ENCODE peak calls at places on chromosomes 7 and 10, in seven cellular contexts. One of them, this sample, is unnamed.

GRCh38 chr10:88114368-88114767 is 250.9 kb downstream of the PTEN start:
- DNase-seq in HepG2: peak
- DNase-seq in H1: no peak
- DNase-seq in HCT116: peak
- DNase-seq in GM12878: no peak
- DNase-seq in SK-N-SH: peak
- DNase-seq in K562: peak
- DNase-seq in this sample: peak

GRCh38 chr7:141884544-141885227 is 31.5 kb upstream of the OR9A4 start:
- DNase-seq in HepG2: no peak
- DNase-seq in H1: no peak
- DNase-seq in K562: no peak
- DNase-seq in SK-N-SH: no peak
- DNase-seq in GM12878: peak
- DNase-seq in HCT116: no peak
- DNase-seq in this sample: no peak

GRCh38 chr10:24556746-24557742 is 166.6 kb downstream of the ARHGAP21 start:
- DNase-seq in K562: peak
- DNase-seq in HepG2: peak
- DNase-seq in GM12878: no peak
- DNase-seq in HCT116: peak
- DNase-seq in SK-N-SH: peak
- DNase-seq in H1: no peak
- DNase-seq in this sample: no peak

GRCh38 chr7:67896721-67897120 is 900.1 kb downstream of the TYW1 start:
- DNase-seq in HCT116: no peak
- DNase-seq in SK-N-SH: no peak
- DNase-seq in K562: no peak
- DNase-seq in GM12878: no peak
- DNase-seq in H1: no peak
- DNase-seq in HepG2: no peak
- DNase-seq in this sample: no peak

GRCh38 chr10:119651514-119652327 is 541 bp downstream of the BAG3 start:
- DNase-seq in HepG2: no peak
- DNase-seq in SK-N-SH: no peak
- DNase-seq in GM12878: no peak
- DNase-seq in K562: peak
- DNase-seq in H1: peak
- DNase-seq in HCT116: no peak
- DNase-seq in this sample: no peak

GRCh38 chr10:8539056-8539455 is 484.6 kb downstream of the GATA3 start:
- DNase-seq in K562: no peak
- DNase-seq in H1: no peak
- DNase-seq in HepG2: no peak
- DNase-seq in GM12878: no peak
- DNase-seq in SK-N-SH: no peak
- DNase-seq in HCT116: no peak
- DNase-seq in this sample: no peak

GRCh38 chr7:14834888-14835287 is 67.7 kb downstream of the DGKB start:
- DNase-seq in HCT116: no peak
- DNase-seq in HepG2: no peak
- DNase-seq in H1: no peak
- DNase-seq in K562: no peak
- DNase-seq in GM12878: no peak
- DNase-seq in SK-N-SH: no peak
- DNase-seq in this sample: no peak

GRCh38 chr10:133061296-133062038 is 26.3 kb upstream of the ADGRA1 start:
- DNase-seq in HepG2: no peak
- DNase-seq in HCT116: no peak
- DNase-seq in SK-N-SH: no peak
- DNase-seq in K562: no peak
- DNase-seq in GM12878: no peak
- DNase-seq in H1: no peak
- DNase-seq in this sample: no peak

GRCh38 chr7:81507231-81507630 is 262.6 kb downstream of the HGF start:
- DNase-seq in GM12878: no peak
- DNase-seq in H1: no peak
- DNase-seq in HepG2: no peak
- DNase-seq in HCT116: no peak
- DNase-seq in K562: no peak
- DNase-seq in SK-N-SH: no peak
- DNase-seq in this sample: no peak

GRCh38 chr10:25393621-25394020 is 218.8 kb downstream of the GPR158 start:
- DNase-seq in H1: no peak
- DNase-seq in GM12878: no peak
- DNase-seq in HepG2: no peak
- DNase-seq in SK-N-SH: no peak
- DNase-seq in K562: no peak
- DNase-seq in HCT116: no peak
- DNase-seq in this sample: no peak

GRCh38 chr10:127243490-127244272 is 47.3 kb upstream of the INSYN2A start:
- DNase-seq in SK-N-SH: peak
- DNase-seq in HCT116: peak
- DNase-seq in HepG2: peak
- DNase-seq in K562: peak
- DNase-seq in GM12878: no peak
- DNase-seq in H1: peak
- DNase-seq in this sample: peak

GRCh38 chr10:100808851-100809250 is 63.5 kb downstream of the PAX2 start:
- DNase-seq in HCT116: no peak
- DNase-seq in GM12878: no peak
- DNase-seq in H1: no peak
- DNase-seq in HepG2: no peak
- DNase-seq in SK-N-SH: no peak
- DNase-seq in K562: no peak
- DNase-seq in this sample: no peak

GRCh38 chr7:147412782-147413186 is 1177.8 kb upstream of the C7orf33 start:
- DNase-seq in HepG2: peak
- DNase-seq in H1: no peak
- DNase-seq in SK-N-SH: no peak
- DNase-seq in K562: no peak
- DNase-seq in HCT116: no peak
- DNase-seq in GM12878: no peak
- DNase-seq in this sample: peak

GRCh38 chr7:133253522-133253882 is 624 bp downstream of the EXOC4 start:
- DNase-seq in HCT116: no peak
- DNase-seq in K562: peak
- DNase-seq in GM12878: no peak
- DNase-seq in HepG2: peak
- DNase-seq in SK-N-SH: no peak
- DNase-seq in H1: no peak
- DNase-seq in this sample: peak

GRCh38 chr7:124713086-124713485 is 52.5 kb downstream of the GPR37 start:
- DNase-seq in HepG2: no peak
- DNase-seq in GM12878: no peak
- DNase-seq in K562: no peak
- DNase-seq in HCT116: no peak
- DNase-seq in H1: no peak
- DNase-seq in SK-N-SH: no peak
- DNase-seq in this sample: no peak

GRCh38 chr10:130398090-130398994 is 262.2 kb downstream of the GLRX3 start:
- DNase-seq in H1: no peak
- DNase-seq in SK-N-SH: no peak
- DNase-seq in K562: no peak
- DNase-seq in HepG2: no peak
- DNase-seq in GM12878: no peak
- DNase-seq in HCT116: no peak
- DNase-seq in this sample: no peak

GRCh38 chr10:6208781-6209235 is 6.1 kb downstream of the PFKFB3 start:
- DNase-seq in K562: no peak
- DNase-seq in HepG2: no peak
- DNase-seq in H1: no peak
- DNase-seq in GM12878: no peak
- DNase-seq in HCT116: no peak
- DNase-seq in SK-N-SH: peak
- DNase-seq in this sample: no peak

GRCh38 chr7:73909996-73910395 is 49.0 kb downstream of the TMEM270 start:
- DNase-seq in GM12878: no peak
- DNase-seq in SK-N-SH: no peak
- DNase-seq in HCT116: no peak
- DNase-seq in H1: no peak
- DNase-seq in K562: peak
- DNase-seq in HepG2: no peak
- DNase-seq in this sample: no peak

GRCh38 chr10:26486304-26486703 is 48.2 kb downstream of the APBB1IP start:
- DNase-seq in K562: no peak
- DNase-seq in HepG2: no peak
- DNase-seq in GM12878: no peak
- DNase-seq in HCT116: no peak
- DNase-seq in H1: no peak
- DNase-seq in SK-N-SH: no peak
- DNase-seq in this sample: no peak

GRCh38 chr7:156993925-156994235 is 16.6 kb downstream of the MNX1 start:
- DNase-seq in HepG2: no peak
- DNase-seq in GM12878: no peak
- DNase-seq in HCT116: no peak
- DNase-seq in K562: no peak
- DNase-seq in SK-N-SH: peak
- DNase-seq in H1: peak
- DNase-seq in this sample: no peak

GRCh38 chr7:106036004-106036403 is 72.9 kb downstream of the CDHR3 start:
- DNase-seq in HepG2: no peak
- DNase-seq in GM12878: no peak
- DNase-seq in HCT116: no peak
- DNase-seq in H1: no peak
- DNase-seq in K562: no peak
- DNase-seq in SK-N-SH: no peak
- DNase-seq in this sample: no peak

GRCh38 chr10:48836605-48837004 is 103.0 kb downstream of the LRRC18 start:
- DNase-seq in HepG2: no peak
- DNase-seq in GM12878: no peak
- DNase-seq in K562: no peak
- DNase-seq in HCT116: no peak
- DNase-seq in H1: no peak
- DNase-seq in SK-N-SH: no peak
- DNase-seq in this sample: no peak

DNA sequence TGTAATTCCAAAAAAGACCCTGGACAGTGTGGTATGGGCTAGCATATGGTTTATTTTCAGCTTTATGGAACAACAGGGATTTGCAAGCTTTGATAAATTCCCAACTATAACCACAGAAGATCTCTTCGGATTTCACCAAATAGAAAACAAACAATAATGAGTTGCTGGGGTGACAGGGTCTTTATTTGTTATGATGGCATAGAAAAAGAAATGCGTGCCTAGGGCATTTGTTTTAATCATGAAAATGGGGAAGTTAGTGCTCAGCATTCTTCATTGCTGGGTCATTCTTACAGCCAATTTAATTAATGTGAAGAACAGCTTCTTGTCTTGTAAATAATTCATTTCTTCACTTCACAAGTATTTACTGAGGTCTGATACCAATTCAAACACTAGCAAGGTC is 139.0 kb downstream of the LRRN3 start:
- DNase-seq in K562: no peak
- DNase-seq in GM12878: no peak
- DNase-seq in HepG2: no peak
- DNase-seq in SK-N-SH: no peak
- DNase-seq in H1: no peak
- DNase-seq in HCT116: no peak
- DNase-seq in this sample: no peak
- TF ChIP-seq JUND in K562: no peak
- TF ChIP-seq JUND in GM12878: no peak
- TF ChIP-seq JUND in HepG2: no peak
- TF ChIP-seq JUND in SK-N-SH: no peak
- TF ChIP-seq JUND in H1: no peak
- TF ChIP-seq JUND in HCT116: no peak
- TF ChIP-seq JUND in this sample: no peak

GRCh38 chr7:144836545-144836842 is 641 bp upstream of the TPK1 start:
- DNase-seq in HCT116: no peak
- DNase-seq in HepG2: no peak
- DNase-seq in K562: no peak
- DNase-seq in SK-N-SH: no peak
- DNase-seq in H1: no peak
- DNase-seq in GM12878: no peak
- DNase-seq in this sample: no peak

GRCh38 chr7:144834516-144835165 is 1.2 kb downstream of the TPK1 start:
- DNase-seq in K562: peak
- DNase-seq in H1: no peak
- DNase-seq in GM12878: peak
- DNase-seq in SK-N-SH: peak
- DNase-seq in HCT116: no peak
- DNase-seq in HepG2: no peak
- DNase-seq in this sample: no peak

GRCh38 chr7:144830811-144831210 is 5.0 kb downstream of the TPK1 start:
- DNase-seq in GM12878: no peak
- DNase-seq in SK-N-SH: no peak
- DNase-seq in K562: peak
- DNase-seq in H1: no peak
- DNase-seq in HCT116: no peak
- DNase-seq in HepG2: no peak
- DNase-seq in this sample: no peak

GRCh38 chr7:144835668-144836544 is at the start of gene TPK1:
- DNase-seq in GM12878: peak
- DNase-seq in HCT116: peak
- DNase-seq in H1: peak
- DNase-seq in K562: peak
- DNase-seq in HepG2: peak
- DNase-seq in SK-N-SH: peak
- DNase-seq in this sample: peak

GRCh38 chr7:144835166-144835611 is 664 bp downstream of the TPK1 start:
- DNase-seq in HCT116: no peak
- DNase-seq in HepG2: peak
- DNase-seq in H1: no peak
- DNase-seq in K562: peak
- DNase-seq in SK-N-SH: peak
- DNase-seq in GM12878: peak
- DNase-seq in this sample: peak
- TF ChIP-seq JUND in HCT116: no peak
- TF ChIP-seq JUND in HepG2: no peak
- TF ChIP-seq JUND in H1: no peak
- TF ChIP-seq JUND in K562: no peak
- TF ChIP-seq JUND in SK-N-SH: no peak
- TF ChIP-seq JUND in GM12878: no peak
- TF ChIP-seq JUND in this sample: no peak

DNA sequence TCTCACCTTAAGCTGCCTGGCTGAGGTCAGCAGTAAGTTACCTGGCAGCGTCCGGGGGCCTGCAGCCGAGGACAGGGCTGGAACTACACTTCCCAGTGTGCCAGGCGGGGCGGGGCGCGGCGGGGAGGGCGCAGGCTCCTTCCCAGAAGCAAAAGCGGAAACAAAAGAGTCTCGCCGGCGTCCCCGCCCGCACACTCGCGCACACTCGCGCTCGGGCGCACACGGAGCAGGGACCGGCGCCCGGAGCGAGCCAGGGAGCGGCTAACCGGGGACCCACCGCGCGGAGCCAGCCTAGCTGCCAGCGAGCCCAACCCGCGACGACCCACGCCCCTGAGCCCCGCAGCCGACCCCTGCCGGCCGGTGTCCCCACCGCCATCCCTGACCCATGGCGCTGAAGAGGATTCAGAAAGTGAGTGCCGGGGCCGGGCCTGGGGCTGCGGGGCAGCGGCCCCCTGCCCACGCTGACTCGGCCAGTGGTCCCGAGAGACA is at the start of gene UBE2D1:
- DNase-seq in K562: peak
- DNase-seq in HepG2: peak
- DNase-seq in H1: peak
- DNase-seq in GM12878: peak
- DNase-seq in SK-N-SH: peak
- DNase-seq in HCT116: peak
- DNase-seq in this sample: peak
- TF ChIP-seq JUND in K562: peak
- TF ChIP-seq JUND in HepG2: no peak
- TF ChIP-seq JUND in H1: no peak
- TF ChIP-seq JUND in GM12878: no peak
- TF ChIP-seq JUND in SK-N-SH: no peak
- TF ChIP-seq JUND in HCT116: no peak
- TF ChIP-seq JUND in this sample: no peak

GRCh38 chr7:18499407-18500197 is 4.1 kb downstream of the HDAC9 start:
- DNase-seq in K562: no peak
- DNase-seq in HepG2: no peak
- DNase-seq in SK-N-SH: no peak
- DNase-seq in HCT116: no peak
- DNase-seq in H1: no peak
- DNase-seq in GM12878: no peak
- DNase-seq in this sample: peak
- TF ChIP-seq JUND in K562: no peak
- TF ChIP-seq JUND in HepG2: no peak
- TF ChIP-seq JUND in SK-N-SH: no peak
- TF ChIP-seq JUND in HCT116: no peak
- TF ChIP-seq JUND in H1: no peak
- TF ChIP-seq JUND in GM12878: no peak
- TF ChIP-seq JUND in this sample: peak

This sample was measured in T47D.